ENCODE peak calls at places on chromosomes 16 and 17, in nine cellular contexts. One of them, this sample, is unnamed.

GRCh38 chr17:20189322-20189721 is 180.2 kb downstream of the SPECC1 start:
- ATAC-seq in foreskin keratinocyte: peak
- ATAC-seq in natural killer cell treated with Interleukin-12 subunit alpha and Interleukin-12 subunit beta and Interleukin-15 and Interleukin-18, amount 100 ng/mL, for 72 hours: no peak
- ATAC-seq in omental fat pad: no peak
- ATAC-seq in A549: peak
- ATAC-seq in activated T-cell treated with anti-CD3 and anti-CD28 coated beads, Interleukin-2, amount 50 U/mL, for 4 hours: no peak
- ATAC-seq in activated CD8-positive, alpha-beta memory T cell treated with anti-CD3 and anti-CD28 coated beads, Interleukin-2, amount 10 ng/mL, durations not matched to agents 7 days and 5 days: no peak
- ATAC-seq in DND-41: no peak
- ATAC-seq in CD4-positive, CD25-positive, alpha-beta regulatory T cell: no peak
- ATAC-seq in this sample: peak

GRCh38 chr16:58299757-58300349 is 5.0 kb upstream of the PRSS54 start:
- ATAC-seq in foreskin keratinocyte: peak
- ATAC-seq in natural killer cell treated with Interleukin-12 subunit alpha and Interleukin-12 subunit beta and Interleukin-15 and Interleukin-18, amount 100 ng/mL, for 72 hours: no peak
- ATAC-seq in omental fat pad: no peak
- ATAC-seq in A549: no peak
- ATAC-seq in activated T-cell treated with anti-CD3 and anti-CD28 coated beads, Interleukin-2, amount 50 U/mL, for 4 hours: no peak
- ATAC-seq in activated CD8-positive, alpha-beta memory T cell treated with anti-CD3 and anti-CD28 coated beads, Interleukin-2, amount 10 ng/mL, durations not matched to agents 7 days and 5 days: no peak
- ATAC-seq in DND-41: peak
- ATAC-seq in CD4-positive, CD25-positive, alpha-beta regulatory T cell: no peak
- ATAC-seq in this sample: peak

GRCh38 chr17:78988152-78988551 is 8.4 kb upstream of the LGALS3BP start:
- ATAC-seq in foreskin keratinocyte: no peak
- ATAC-seq in natural killer cell treated with Interleukin-12 subunit alpha and Interleukin-12 subunit beta and Interleukin-15 and Interleukin-18, amount 100 ng/mL, for 72 hours: no peak
- ATAC-seq in omental fat pad: no peak
- ATAC-seq in A549: no peak
- ATAC-seq in activated T-cell treated with anti-CD3 and anti-CD28 coated beads, Interleukin-2, amount 50 U/mL, for 4 hours: no peak
- ATAC-seq in activated CD8-positive, alpha-beta memory T cell treated with anti-CD3 and anti-CD28 coated beads, Interleukin-2, amount 10 ng/mL, durations not matched to agents 7 days and 5 days: no peak
- ATAC-seq in DND-41: no peak
- ATAC-seq in CD4-positive, CD25-positive, alpha-beta regulatory T cell: no peak
- ATAC-seq in this sample: no peak

GRCh38 chr16:83530293-83530692 is 277.5 kb upstream of the HSBP1 start:
- ATAC-seq in foreskin keratinocyte: no peak
- ATAC-seq in natural killer cell treated with Interleukin-12 subunit alpha and Interleukin-12 subunit beta and Interleukin-15 and Interleukin-18, amount 100 ng/mL, for 72 hours: no peak
- ATAC-seq in omental fat pad: no peak
- ATAC-seq in A549: no peak
- ATAC-seq in activated T-cell treated with anti-CD3 and anti-CD28 coated beads, Interleukin-2, amount 50 U/mL, for 4 hours: no peak
- ATAC-seq in activated CD8-positive, alpha-beta memory T cell treated with anti-CD3 and anti-CD28 coated beads, Interleukin-2, amount 10 ng/mL, durations not matched to agents 7 days and 5 days: no peak
- ATAC-seq in DND-41: no peak
- ATAC-seq in CD4-positive, CD25-positive, alpha-beta regulatory T cell: no peak
- ATAC-seq in this sample: no peak

GRCh38 chr16:88558457-88559442 is 11.5 kb upstream of the ZC3H18 start:
- ATAC-seq in foreskin keratinocyte: peak
- ATAC-seq in natural killer cell treated with Interleukin-12 subunit alpha and Interleukin-12 subunit beta and Interleukin-15 and Interleukin-18, amount 100 ng/mL, for 72 hours: no peak
- ATAC-seq in omental fat pad: no peak
- ATAC-seq in A549: peak
- ATAC-seq in activated T-cell treated with anti-CD3 and anti-CD28 coated beads, Interleukin-2, amount 50 U/mL, for 4 hours: peak
- ATAC-seq in activated CD8-positive, alpha-beta memory T cell treated with anti-CD3 and anti-CD28 coated beads, Interleukin-2, amount 10 ng/mL, durations not matched to agents 7 days and 5 days: peak
- ATAC-seq in DND-41: no peak
- ATAC-seq in CD4-positive, CD25-positive, alpha-beta regulatory T cell: peak
- ATAC-seq in this sample: peak

GRCh38 chr17:40499551-40500189 is 1.8 kb downstream of the TNS4 start:
- ATAC-seq in foreskin keratinocyte: peak
- ATAC-seq in natural killer cell treated with Interleukin-12 subunit alpha and Interleukin-12 subunit beta and Interleukin-15 and Interleukin-18, amount 100 ng/mL, for 72 hours: no peak
- ATAC-seq in omental fat pad: peak
- ATAC-seq in A549: peak
- ATAC-seq in activated T-cell treated with anti-CD3 and anti-CD28 coated beads, Interleukin-2, amount 50 U/mL, for 4 hours: no peak
- ATAC-seq in activated CD8-positive, alpha-beta memory T cell treated with anti-CD3 and anti-CD28 coated beads, Interleukin-2, amount 10 ng/mL, durations not matched to agents 7 days and 5 days: no peak
- ATAC-seq in DND-41: no peak
- ATAC-seq in CD4-positive, CD25-positive, alpha-beta regulatory T cell: no peak
- ATAC-seq in this sample: peak

GRCh38 chr16:58535100-58535499 is 19.8 kb downstream of the SETD6 start:
- ATAC-seq in foreskin keratinocyte: no peak
- ATAC-seq in natural killer cell treated with Interleukin-12 subunit alpha and Interleukin-12 subunit beta and Interleukin-15 and Interleukin-18, amount 100 ng/mL, for 72 hours: no peak
- ATAC-seq in omental fat pad: no peak
- ATAC-seq in A549: no peak
- ATAC-seq in activated T-cell treated with anti-CD3 and anti-CD28 coated beads, Interleukin-2, amount 50 U/mL, for 4 hours: no peak
- ATAC-seq in activated CD8-positive, alpha-beta memory T cell treated with anti-CD3 and anti-CD28 coated beads, Interleukin-2, amount 10 ng/mL, durations not matched to agents 7 days and 5 days: no peak
- ATAC-seq in DND-41: no peak
- ATAC-seq in CD4-positive, CD25-positive, alpha-beta regulatory T cell: no peak
- ATAC-seq in this sample: no peak

GRCh38 chr17:1752425-1752941 is 9.4 kb upstream of the SERPINF1 start:
- ATAC-seq in foreskin keratinocyte: peak
- ATAC-seq in natural killer cell treated with Interleukin-12 subunit alpha and Interleukin-12 subunit beta and Interleukin-15 and Interleukin-18, amount 100 ng/mL, for 72 hours: no peak
- ATAC-seq in omental fat pad: no peak
- ATAC-seq in A549: peak
- ATAC-seq in activated T-cell treated with anti-CD3 and anti-CD28 coated beads, Interleukin-2, amount 50 U/mL, for 4 hours: no peak
- ATAC-seq in activated CD8-positive, alpha-beta memory T cell treated with anti-CD3 and anti-CD28 coated beads, Interleukin-2, amount 10 ng/mL, durations not matched to agents 7 days and 5 days: no peak
- ATAC-seq in DND-41: no peak
- ATAC-seq in CD4-positive, CD25-positive, alpha-beta regulatory T cell: no peak
- ATAC-seq in this sample: peak

GRCh38 chr17:40525294-40525693 is 23.9 kb upstream of the TNS4 start:
- ATAC-seq in foreskin keratinocyte: no peak
- ATAC-seq in natural killer cell treated with Interleukin-12 subunit alpha and Interleukin-12 subunit beta and Interleukin-15 and Interleukin-18, amount 100 ng/mL, for 72 hours: no peak
- ATAC-seq in omental fat pad: no peak
- ATAC-seq in A549: no peak
- ATAC-seq in activated T-cell treated with anti-CD3 and anti-CD28 coated beads, Interleukin-2, amount 50 U/mL, for 4 hours: no peak
- ATAC-seq in activated CD8-positive, alpha-beta memory T cell treated with anti-CD3 and anti-CD28 coated beads, Interleukin-2, amount 10 ng/mL, durations not matched to agents 7 days and 5 days: no peak
- ATAC-seq in DND-41: no peak
- ATAC-seq in CD4-positive, CD25-positive, alpha-beta regulatory T cell: no peak
- ATAC-seq in this sample: no peak

GRCh38 chr17:2704031-2704889 is 7.3 kb downstream of the CLUH start:
- ATAC-seq in foreskin keratinocyte: no peak
- ATAC-seq in natural killer cell treated with Interleukin-12 subunit alpha and Interleukin-12 subunit beta and Interleukin-15 and Interleukin-18, amount 100 ng/mL, for 72 hours: no peak
- ATAC-seq in omental fat pad: no peak
- ATAC-seq in A549: no peak
- ATAC-seq in activated T-cell treated with anti-CD3 and anti-CD28 coated beads, Interleukin-2, amount 50 U/mL, for 4 hours: no peak
- ATAC-seq in activated CD8-positive, alpha-beta memory T cell treated with anti-CD3 and anti-CD28 coated beads, Interleukin-2, amount 10 ng/mL, durations not matched to agents 7 days and 5 days: no peak
- ATAC-seq in DND-41: no peak
- ATAC-seq in CD4-positive, CD25-positive, alpha-beta regulatory T cell: no peak
- ATAC-seq in this sample: no peak

GRCh38 chr16:3830625-3831254 is 49.8 kb downstream of the CREBBP start:
- ATAC-seq in foreskin keratinocyte: no peak
- ATAC-seq in natural killer cell treated with Interleukin-12 subunit alpha and Interleukin-12 subunit beta and Interleukin-15 and Interleukin-18, amount 100 ng/mL, for 72 hours: no peak
- ATAC-seq in omental fat pad: no peak
- ATAC-seq in A549: no peak
- ATAC-seq in activated T-cell treated with anti-CD3 and anti-CD28 coated beads, Interleukin-2, amount 50 U/mL, for 4 hours: no peak
- ATAC-seq in activated CD8-positive, alpha-beta memory T cell treated with anti-CD3 and anti-CD28 coated beads, Interleukin-2, amount 10 ng/mL, durations not matched to agents 7 days and 5 days: no peak
- ATAC-seq in DND-41: no peak
- ATAC-seq in CD4-positive, CD25-positive, alpha-beta regulatory T cell: no peak
- ATAC-seq in this sample: no peak

GRCh38 chr16:14015948-14016347 is 55.2 kb upstream of the MRTFB start:
- ATAC-seq in foreskin keratinocyte: peak
- ATAC-seq in natural killer cell treated with Interleukin-12 subunit alpha and Interleukin-12 subunit beta and Interleukin-15 and Interleukin-18, amount 100 ng/mL, for 72 hours: no peak
- ATAC-seq in omental fat pad: no peak
- ATAC-seq in A549: peak
- ATAC-seq in activated T-cell treated with anti-CD3 and anti-CD28 coated beads, Interleukin-2, amount 50 U/mL, for 4 hours: no peak
- ATAC-seq in activated CD8-positive, alpha-beta memory T cell treated with anti-CD3 and anti-CD28 coated beads, Interleukin-2, amount 10 ng/mL, durations not matched to agents 7 days and 5 days: no peak
- ATAC-seq in DND-41: no peak
- ATAC-seq in CD4-positive, CD25-positive, alpha-beta regulatory T cell: no peak
- ATAC-seq in this sample: peak

GRCh38 chr17:61670691-61671090 is 79.7 kb upstream of the NACA2 start:
- ATAC-seq in foreskin keratinocyte: no peak
- ATAC-seq in natural killer cell treated with Interleukin-12 subunit alpha and Interleukin-12 subunit beta and Interleukin-15 and Interleukin-18, amount 100 ng/mL, for 72 hours: no peak
- ATAC-seq in omental fat pad: no peak
- ATAC-seq in A549: no peak
- ATAC-seq in activated T-cell treated with anti-CD3 and anti-CD28 coated beads, Interleukin-2, amount 50 U/mL, for 4 hours: no peak
- ATAC-seq in activated CD8-positive, alpha-beta memory T cell treated with anti-CD3 and anti-CD28 coated beads, Interleukin-2, amount 10 ng/mL, durations not matched to agents 7 days and 5 days: no peak
- ATAC-seq in DND-41: no peak
- ATAC-seq in CD4-positive, CD25-positive, alpha-beta regulatory T cell: no peak
- ATAC-seq in this sample: no peak

GRCh38 chr17:50621562-50621961 is 13.1 kb upstream of the ABCC3 start:
- ATAC-seq in foreskin keratinocyte: no peak
- ATAC-seq in natural killer cell treated with Interleukin-12 subunit alpha and Interleukin-12 subunit beta and Interleukin-15 and Interleukin-18, amount 100 ng/mL, for 72 hours: no peak
- ATAC-seq in omental fat pad: peak
- ATAC-seq in A549: peak
- ATAC-seq in activated T-cell treated with anti-CD3 and anti-CD28 coated beads, Interleukin-2, amount 50 U/mL, for 4 hours: no peak
- ATAC-seq in activated CD8-positive, alpha-beta memory T cell treated with anti-CD3 and anti-CD28 coated beads, Interleukin-2, amount 10 ng/mL, durations not matched to agents 7 days and 5 days: no peak
- ATAC-seq in DND-41: no peak
- ATAC-seq in CD4-positive, CD25-positive, alpha-beta regulatory T cell: no peak
- ATAC-seq in this sample: no peak

GRCh38 chr16:51057102-51057793 is 93.8 kb downstream of the SALL1 start:
- ATAC-seq in foreskin keratinocyte: no peak
- ATAC-seq in natural killer cell treated with Interleukin-12 subunit alpha and Interleukin-12 subunit beta and Interleukin-15 and Interleukin-18, amount 100 ng/mL, for 72 hours: no peak
- ATAC-seq in omental fat pad: no peak
- ATAC-seq in A549: no peak
- ATAC-seq in activated T-cell treated with anti-CD3 and anti-CD28 coated beads, Interleukin-2, amount 50 U/mL, for 4 hours: no peak
- ATAC-seq in activated CD8-positive, alpha-beta memory T cell treated with anti-CD3 and anti-CD28 coated beads, Interleukin-2, amount 10 ng/mL, durations not matched to agents 7 days and 5 days: no peak
- ATAC-seq in DND-41: no peak
- ATAC-seq in CD4-positive, CD25-positive, alpha-beta regulatory T cell: no peak
- ATAC-seq in this sample: no peak

GRCh38 chr16:15835136-15835878 is 21.5 kb downstream of the MYH11 start:
- ATAC-seq in foreskin keratinocyte: no peak
- ATAC-seq in natural killer cell treated with Interleukin-12 subunit alpha and Interleukin-12 subunit beta and Interleukin-15 and Interleukin-18, amount 100 ng/mL, for 72 hours: peak
- ATAC-seq in omental fat pad: no peak
- ATAC-seq in A549: no peak
- ATAC-seq in activated T-cell treated with anti-CD3 and anti-CD28 coated beads, Interleukin-2, amount 50 U/mL, for 4 hours: no peak
- ATAC-seq in activated CD8-positive, alpha-beta memory T cell treated with anti-CD3 and anti-CD28 coated beads, Interleukin-2, amount 10 ng/mL, durations not matched to agents 7 days and 5 days: peak
- ATAC-seq in DND-41: no peak
- ATAC-seq in CD4-positive, CD25-positive, alpha-beta regulatory T cell: no peak
- ATAC-seq in this sample: no peak

GRCh38 chr17:46072998-46073397 is 73.9 kb downstream of the STH start:
- ATAC-seq in foreskin keratinocyte: no peak
- ATAC-seq in natural killer cell treated with Interleukin-12 subunit alpha and Interleukin-12 subunit beta and Interleukin-15 and Interleukin-18, amount 100 ng/mL, for 72 hours: no peak
- ATAC-seq in omental fat pad: peak
- ATAC-seq in A549: peak
- ATAC-seq in activated T-cell treated with anti-CD3 and anti-CD28 coated beads, Interleukin-2, amount 50 U/mL, for 4 hours: no peak
- ATAC-seq in activated CD8-positive, alpha-beta memory T cell treated with anti-CD3 and anti-CD28 coated beads, Interleukin-2, amount 10 ng/mL, durations not matched to agents 7 days and 5 days: no peak
- ATAC-seq in DND-41: no peak
- ATAC-seq in CD4-positive, CD25-positive, alpha-beta regulatory T cell: no peak
- ATAC-seq in this sample: no peak

GRCh38 chr17:82974136-82974952 is 105.1 kb upstream of the METRNL start:
- ATAC-seq in foreskin keratinocyte: no peak
- ATAC-seq in natural killer cell treated with Interleukin-12 subunit alpha and Interleukin-12 subunit beta and Interleukin-15 and Interleukin-18, amount 100 ng/mL, for 72 hours: no peak
- ATAC-seq in omental fat pad: no peak
- ATAC-seq in A549: peak
- ATAC-seq in activated T-cell treated with anti-CD3 and anti-CD28 coated beads, Interleukin-2, amount 50 U/mL, for 4 hours: no peak
- ATAC-seq in activated CD8-positive, alpha-beta memory T cell treated with anti-CD3 and anti-CD28 coated beads, Interleukin-2, amount 10 ng/mL, durations not matched to agents 7 days and 5 days: no peak
- ATAC-seq in DND-41: no peak
- ATAC-seq in CD4-positive, CD25-positive, alpha-beta regulatory T cell: no peak
- ATAC-seq in this sample: peak

GRCh38 chr17:45305532-45306087 is 11.2 kb downstream of the MAP3K14 start:
- ATAC-seq in foreskin keratinocyte: no peak
- ATAC-seq in natural killer cell treated with Interleukin-12 subunit alpha and Interleukin-12 subunit beta and Interleukin-15 and Interleukin-18, amount 100 ng/mL, for 72 hours: peak
- ATAC-seq in omental fat pad: no peak
- ATAC-seq in A549: peak
- ATAC-seq in activated T-cell treated with anti-CD3 and anti-CD28 coated beads, Interleukin-2, amount 50 U/mL, for 4 hours: no peak
- ATAC-seq in activated CD8-positive, alpha-beta memory T cell treated with anti-CD3 and anti-CD28 coated beads, Interleukin-2, amount 10 ng/mL, durations not matched to agents 7 days and 5 days: no peak
- ATAC-seq in DND-41: no peak
- ATAC-seq in CD4-positive, CD25-positive, alpha-beta regulatory T cell: no peak
- ATAC-seq in this sample: no peak

GRCh38 chr17:64084086-64084939 is 45.6 kb downstream of the ERN1 start:
- ATAC-seq in foreskin keratinocyte: no peak
- ATAC-seq in natural killer cell treated with Interleukin-12 subunit alpha and Interleukin-12 subunit beta and Interleukin-15 and Interleukin-18, amount 100 ng/mL, for 72 hours: no peak
- ATAC-seq in omental fat pad: no peak
- ATAC-seq in A549: peak
- ATAC-seq in activated T-cell treated with anti-CD3 and anti-CD28 coated beads, Interleukin-2, amount 50 U/mL, for 4 hours: no peak
- ATAC-seq in activated CD8-positive, alpha-beta memory T cell treated with anti-CD3 and anti-CD28 coated beads, Interleukin-2, amount 10 ng/mL, durations not matched to agents 7 days and 5 days: no peak
- ATAC-seq in DND-41: no peak
- ATAC-seq in CD4-positive, CD25-positive, alpha-beta regulatory T cell: no peak
- ATAC-seq in this sample: peak

GRCh38 chr16:68128577-68129305 is 43.6 kb downstream of the NFATC3 start:
- ATAC-seq in foreskin keratinocyte: no peak
- ATAC-seq in natural killer cell treated with Interleukin-12 subunit alpha and Interleukin-12 subunit beta and Interleukin-15 and Interleukin-18, amount 100 ng/mL, for 72 hours: no peak
- ATAC-seq in omental fat pad: no peak
- ATAC-seq in A549: peak
- ATAC-seq in activated T-cell treated with anti-CD3 and anti-CD28 coated beads, Interleukin-2, amount 50 U/mL, for 4 hours: no peak
- ATAC-seq in activated CD8-positive, alpha-beta memory T cell treated with anti-CD3 and anti-CD28 coated beads, Interleukin-2, amount 10 ng/mL, durations not matched to agents 7 days and 5 days: no peak
- ATAC-seq in DND-41: no peak
- ATAC-seq in CD4-positive, CD25-positive, alpha-beta regulatory T cell: no peak
- ATAC-seq in this sample: no peak

GRCh38 chr17:8894673-8895578 is 27.5 kb upstream of the PIK3R6 start:
- ATAC-seq in foreskin keratinocyte: peak
- ATAC-seq in natural killer cell treated with Interleukin-12 subunit alpha and Interleukin-12 subunit beta and Interleukin-15 and Interleukin-18, amount 100 ng/mL, for 72 hours: no peak
- ATAC-seq in omental fat pad: no peak
- ATAC-seq in A549: peak
- ATAC-seq in activated T-cell treated with anti-CD3 and anti-CD28 coated beads, Interleukin-2, amount 50 U/mL, for 4 hours: peak
- ATAC-seq in activated CD8-positive, alpha-beta memory T cell treated with anti-CD3 and anti-CD28 coated beads, Interleukin-2, amount 10 ng/mL, durations not matched to agents 7 days and 5 days: peak
- ATAC-seq in DND-41: peak
- ATAC-seq in CD4-positive, CD25-positive, alpha-beta regulatory T cell: no peak
- ATAC-seq in this sample: peak

GRCh38 chr17:31479009-31479408 is 87.5 kb downstream of the RAB11FIP4 start:
- ATAC-seq in foreskin keratinocyte: no peak
- ATAC-seq in natural killer cell treated with Interleukin-12 subunit alpha and Interleukin-12 subunit beta and Interleukin-15 and Interleukin-18, amount 100 ng/mL, for 72 hours: no peak
- ATAC-seq in omental fat pad: no peak
- ATAC-seq in A549: no peak
- ATAC-seq in activated T-cell treated with anti-CD3 and anti-CD28 coated beads, Interleukin-2, amount 50 U/mL, for 4 hours: no peak
- ATAC-seq in activated CD8-positive, alpha-beta memory T cell treated with anti-CD3 and anti-CD28 coated beads, Interleukin-2, amount 10 ng/mL, durations not matched to agents 7 days and 5 days: no peak
- ATAC-seq in DND-41: no peak
- ATAC-seq in CD4-positive, CD25-positive, alpha-beta regulatory T cell: no peak
- ATAC-seq in this sample: no peak

GRCh38 chr17:52148969-52149351 is 9.6 kb downstream of the CA10 start:
- ATAC-seq in foreskin keratinocyte: peak
- ATAC-seq in natural killer cell treated with Interleukin-12 subunit alpha and Interleukin-12 subunit beta and Interleukin-15 and Interleukin-18, amount 100 ng/mL, for 72 hours: no peak
- ATAC-seq in omental fat pad: no peak
- ATAC-seq in A549: no peak
- ATAC-seq in activated T-cell treated with anti-CD3 and anti-CD28 coated beads, Interleukin-2, amount 50 U/mL, for 4 hours: no peak
- ATAC-seq in activated CD8-positive, alpha-beta memory T cell treated with anti-CD3 and anti-CD28 coated beads, Interleukin-2, amount 10 ng/mL, durations not matched to agents 7 days and 5 days: no peak
- ATAC-seq in DND-41: no peak
- ATAC-seq in CD4-positive, CD25-positive, alpha-beta regulatory T cell: no peak
- ATAC-seq in this sample: no peak

GRCh38 chr17:55332296-55333041 is 67.7 kb downstream of the HLF start:
- ATAC-seq in foreskin keratinocyte: no peak
- ATAC-seq in natural killer cell treated with Interleukin-12 subunit alpha and Interleukin-12 subunit beta and Interleukin-15 and Interleukin-18, amount 100 ng/mL, for 72 hours: no peak
- ATAC-seq in omental fat pad: no peak
- ATAC-seq in A549: no peak
- ATAC-seq in activated T-cell treated with anti-CD3 and anti-CD28 coated beads, Interleukin-2, amount 50 U/mL, for 4 hours: no peak
- ATAC-seq in activated CD8-positive, alpha-beta memory T cell treated with anti-CD3 and anti-CD28 coated beads, Interleukin-2, amount 10 ng/mL, durations not matched to agents 7 days and 5 days: no peak
- ATAC-seq in DND-41: no peak
- ATAC-seq in CD4-positive, CD25-positive, alpha-beta regulatory T cell: no peak
- ATAC-seq in this sample: no peak

GRCh38 chr16:20901441-20902112 is 1.0 kb downstream of the LYRM1 start:
- ATAC-seq in foreskin keratinocyte: peak
- ATAC-seq in natural killer cell treated with Interleukin-12 subunit alpha and Interleukin-12 subunit beta and Interleukin-15 and Interleukin-18, amount 100 ng/mL, for 72 hours: no peak
- ATAC-seq in omental fat pad: no peak
- ATAC-seq in A549: peak
- ATAC-seq in activated T-cell treated with anti-CD3 and anti-CD28 coated beads, Interleukin-2, amount 50 U/mL, for 4 hours: no peak
- ATAC-seq in activated CD8-positive, alpha-beta memory T cell treated with anti-CD3 and anti-CD28 coated beads, Interleukin-2, amount 10 ng/mL, durations not matched to agents 7 days and 5 days: peak
- ATAC-seq in DND-41: no peak
- ATAC-seq in CD4-positive, CD25-positive, alpha-beta regulatory T cell: no peak
- ATAC-seq in this sample: peak

GRCh38 chr16:57999971-58000705 is at the start of gene ZNF319:
- ATAC-seq in foreskin keratinocyte: peak
- ATAC-seq in natural killer cell treated with Interleukin-12 subunit alpha and Interleukin-12 subunit beta and Interleukin-15 and Interleukin-18, amount 100 ng/mL, for 72 hours: no peak
- ATAC-seq in omental fat pad: peak
- ATAC-seq in A549: no peak
- ATAC-seq in activated T-cell treated with anti-CD3 and anti-CD28 coated beads, Interleukin-2, amount 50 U/mL, for 4 hours: peak
- ATAC-seq in activated CD8-positive, alpha-beta memory T cell treated with anti-CD3 and anti-CD28 coated beads, Interleukin-2, amount 10 ng/mL, durations not matched to agents 7 days and 5 days: peak
- ATAC-seq in DND-41: no peak
- ATAC-seq in CD4-positive, CD25-positive, alpha-beta regulatory T cell: peak
- ATAC-seq in this sample: no peak

GRCh38 chr16:85994492-85995433 is 95.8 kb downstream of the IRF8 start:
- ATAC-seq in foreskin keratinocyte: no peak
- ATAC-seq in natural killer cell treated with Interleukin-12 subunit alpha and Interleukin-12 subunit beta and Interleukin-15 and Interleukin-18, amount 100 ng/mL, for 72 hours: no peak
- ATAC-seq in omental fat pad: no peak
- ATAC-seq in A549: no peak
- ATAC-seq in activated T-cell treated with anti-CD3 and anti-CD28 coated beads, Interleukin-2, amount 50 U/mL, for 4 hours: no peak
- ATAC-seq in activated CD8-positive, alpha-beta memory T cell treated with anti-CD3 and anti-CD28 coated beads, Interleukin-2, amount 10 ng/mL, durations not matched to agents 7 days and 5 days: no peak
- ATAC-seq in DND-41: no peak
- ATAC-seq in CD4-positive, CD25-positive, alpha-beta regulatory T cell: no peak
- ATAC-seq in this sample: peak

GRCh38 chr16:28087675-28088285 is 24.3 kb upstream of the GSG1L start:
- ATAC-seq in foreskin keratinocyte: no peak
- ATAC-seq in natural killer cell treated with Interleukin-12 subunit alpha and Interleukin-12 subunit beta and Interleukin-15 and Interleukin-18, amount 100 ng/mL, for 72 hours: no peak
- ATAC-seq in omental fat pad: no peak
- ATAC-seq in A549: peak
- ATAC-seq in activated T-cell treated with anti-CD3 and anti-CD28 coated beads, Interleukin-2, amount 50 U/mL, for 4 hours: no peak
- ATAC-seq in activated CD8-positive, alpha-beta memory T cell treated with anti-CD3 and anti-CD28 coated beads, Interleukin-2, amount 10 ng/mL, durations not matched to agents 7 days and 5 days: peak
- ATAC-seq in DND-41: no peak
- ATAC-seq in CD4-positive, CD25-positive, alpha-beta regulatory T cell: no peak
- ATAC-seq in this sample: no peak

GRCh38 chr17:72706396-72706981 is 386.0 kb downstream of the SLC39A11 start:
- ATAC-seq in foreskin keratinocyte: no peak
- ATAC-seq in natural killer cell treated with Interleukin-12 subunit alpha and Interleukin-12 subunit beta and Interleukin-15 and Interleukin-18, amount 100 ng/mL, for 72 hours: no peak
- ATAC-seq in omental fat pad: no peak
- ATAC-seq in A549: peak
- ATAC-seq in activated T-cell treated with anti-CD3 and anti-CD28 coated beads, Interleukin-2, amount 50 U/mL, for 4 hours: no peak
- ATAC-seq in activated CD8-positive, alpha-beta memory T cell treated with anti-CD3 and anti-CD28 coated beads, Interleukin-2, amount 10 ng/mL, durations not matched to agents 7 days and 5 days: no peak
- ATAC-seq in DND-41: no peak
- ATAC-seq in CD4-positive, CD25-positive, alpha-beta regulatory T cell: no peak
- ATAC-seq in this sample: no peak

GRCh38 chr16:84600343-84601229 is 17.3 kb downstream of the COTL1 start:
- ATAC-seq in foreskin keratinocyte: no peak
- ATAC-seq in natural killer cell treated with Interleukin-12 subunit alpha and Interleukin-12 subunit beta and Interleukin-15 and Interleukin-18, amount 100 ng/mL, for 72 hours: peak
- ATAC-seq in omental fat pad: no peak
- ATAC-seq in A549: no peak
- ATAC-seq in activated T-cell treated with anti-CD3 and anti-CD28 coated beads, Interleukin-2, amount 50 U/mL, for 4 hours: peak
- ATAC-seq in activated CD8-positive, alpha-beta memory T cell treated with anti-CD3 and anti-CD28 coated beads, Interleukin-2, amount 10 ng/mL, durations not matched to agents 7 days and 5 days: peak
- ATAC-seq in DND-41: no peak
- ATAC-seq in CD4-positive, CD25-positive, alpha-beta regulatory T cell: peak
- ATAC-seq in this sample: peak

This sample was measured in esophagus mucosa.